ENCODE peak calls at places on chromosomes 12 and 14, in five cellular contexts. Z, T, I, E and S are unnamed samples. For H3K4me1, the result is how much of the 10 kb centered on the place peaks cover.

GRCh38 chr14:101947577-101947903 is 16.8 kb upstream of the DYNC1H1 start:
- DNase-seq in Z (no peak), T (no peak), I (no peak), E (peak), S (no peak)

GRCh38 chr14:64879635-64880381 is at the start of gene SPTB:
- DNase-seq in Z (peak), T (no peak), I (peak), E (no peak), S (no peak)

GRCh38 chr12:92136883-92137582 is 8.6 kb downstream of the BTG1 start:
- DNase-seq in Z (no peak), T (peak), I (no peak), E (no peak), S (no peak)

GRCh38 chr12:105561981-105562726 is 231.7 kb downstream of the C12orf75 start:
- DNase-seq in Z (no peak), T (peak), I (no peak), E (peak), S (peak)

GRCh38 chr14:67359319-67359774 is 257 bp downstream of the ATP6V1D start:
- DNase-seq in Z (no peak), T (no peak), I (no peak), E (no peak), S (no peak)

GRCh38 chr12:45049912-45050318 is 984 bp downstream of the DBX2 start:
- DNase-seq in Z (no peak), T (no peak), I (no peak), E (no peak), S (no peak)

GRCh38 chr12:111455448-111456320 is 50.0 kb downstream of the SH2B3 start:
- DNase-seq in Z (no peak), T (no peak), I (no peak), E (no peak), S (no peak)

GRCh38 chr12:53564941-53565340 is 57.7 kb upstream of the NPFF start:
- DNase-seq in Z (no peak), T (no peak), I (no peak), E (no peak), S (no peak)

GRCh38 chr14:37114039-37114438 is 58.4 kb downstream of the SLC25A21 start:
- DNase-seq in Z (no peak), T (no peak), I (no peak), E (no peak), S (peak)

GRCh38 chr14:73460691-73461127 is 2.4 kb upstream of the NUMB start:
- DNase-seq in Z (no peak), T (no peak), I (no peak), E (no peak), S (no peak)

GRCh38 chr12:18411453-18411852 is 150.1 kb downstream of the PIK3C2G start:
- DNase-seq in Z (no peak), T (no peak), I (no peak), E (no peak), S (no peak)

GRCh38 chr12:124527861-124528561 is 39.4 kb downstream of the NCOR2 start:
- DNase-seq in Z (no peak), T (no peak), I (no peak), E (no peak), S (no peak)

GRCh38 chr12:2697057-2697456 is 97.7 kb upstream of the FKBP4 start:
- DNase-seq in Z (no peak), T (no peak), I (no peak), E (no peak), S (no peak)

GRCh38 chr14:104820669-104821228 is 19.8 kb downstream of the ZBTB42 start:
- DNase-seq in Z (no peak), T (no peak), I (peak), E (peak), S (peak)

GRCh38 chr12:55997535-55997859 is 421 bp downstream of the SUOX start:
- DNase-seq in Z (no peak), T (no peak), I (peak), E (no peak), S (no peak)

GRCh38 chr12:70571705-70572269 is 65.4 kb downstream of the PTPRB start:
- DNase-seq in Z (no peak), T (no peak), I (no peak), E (no peak), S (no peak)

GRCh38 chr12:101995684-101996083 is 66.1 kb downstream of the WASHC3 start:
- DNase-seq in Z (no peak), T (no peak), I (no peak), E (no peak), S (no peak)

GRCh38 chr12:27604431-27604830 is 80.4 kb downstream of the PPFIBP1 start:
- DNase-seq in Z (no peak), T (no peak), I (no peak), E (no peak), S (no peak)

GRCh38 chr14:48983355-48983888 is 602.8 kb downstream of the RPS29 start:
- DNase-seq in Z (no peak), T (no peak), I (no peak), E (no peak), S (no peak)

GRCh38 chr12:49673446-49674317 is 33.5 kb downstream of the FMNL3 start:
- DNase-seq in Z (no peak), T (no peak), I (peak), E (peak), S (peak)

GRCh38 chr12:12008931-12009611 is 61.7 kb upstream of the BCL2L14 start:
- DNase-seq in Z (peak), T (no peak), I (peak), E (no peak), S (peak)

GRCh38 chr12:64681200-64682052 is 71.1 kb downstream of the RASSF3 start:
- DNase-seq in Z (no peak), T (no peak), I (no peak), E (no peak), S (no peak)

GRCh38 chr12:91990525-91990924 is 155.1 kb downstream of the BTG1 start:
- DNase-seq in Z (no peak), T (no peak), I (no peak), E (no peak), S (peak)

GRCh38 chr12:93322784-93323183 is 54.9 kb upstream of the NUDT4 start:
- DNase-seq in Z (no peak), T (no peak), I (no peak), E (no peak), S (no peak)

GRCh38 chr12:123788541-123788940 is 26.4 kb downstream of the DNAH10 start:
- DNase-seq in Z (no peak), T (no peak), I (no peak), E (no peak), S (no peak)

GRCh38 chr12:53229454-53229853 is 2.6 kb downstream of the RARG start:
- DNase-seq in Z (no peak), T (no peak), I (no peak), E (no peak), S (no peak)

GRCh38 chr12:65280306-65280705 is 1.8 kb downstream of the MSRB3 start:
- DNase-seq in Z (no peak), T (no peak), I (no peak), E (no peak), S (no peak)

GRCh38 chr12:124763594-124763979 is 100.1 kb downstream of the SCARB1 start:
- DNase-seq in Z (no peak), T (no peak), I (no peak), E (no peak), S (no peak)

GRCh38 chr12:6049587-6049986 is 74.9 kb downstream of the VWF start:
- DNase-seq in Z (no peak), T (no peak), I (peak), E (no peak), S (no peak)

GRCh38 chr14:104392396-104393198 is 187.0 kb upstream of the C14orf180 start:
- DNase-seq in Z (no peak), T (no peak), I (no peak), E (no peak), S (no peak)

DNA sequence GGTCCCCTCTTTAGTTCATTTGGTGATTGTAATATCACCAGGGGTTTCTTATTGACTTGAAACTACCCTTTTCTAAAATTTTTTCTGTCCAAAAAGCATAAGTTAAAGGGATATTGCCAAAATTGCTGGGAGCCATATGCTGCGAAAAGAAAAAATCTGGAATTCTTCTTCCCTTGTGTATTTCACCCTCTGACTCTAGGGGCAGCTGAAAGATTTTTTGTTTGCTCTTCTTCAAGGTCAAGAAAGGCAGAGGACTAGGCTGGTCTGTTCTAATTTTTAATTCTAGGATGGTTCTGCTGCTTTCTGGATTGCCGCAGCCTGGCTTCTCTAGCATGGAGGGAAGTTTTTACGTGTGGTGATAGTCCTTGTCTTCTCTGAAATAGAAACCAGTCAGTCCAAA is 61.6 kb downstream of the FBXL14 start:
- DNase-seq in Z (no peak), T (no peak), I (no peak), E (no peak), S (no peak)
- H3K27ac ChIP-seq in Z (no peak), T (no peak), I (no peak), E (no peak), S (no peak)

GRCh38 chr14:59297070-59297766 is 108.8 kb downstream of the DAAM1 start:
- DNase-seq in Z (no peak), T (no peak), I (no peak), E (no peak), S (no peak)

GRCh38 chr14:59299731-59300130 is 111.3 kb downstream of the DAAM1 start:
- DNase-seq in Z (no peak), T (no peak), I (peak), E (no peak), S (no peak)

GRCh38 chr14:59293934-59294661 is 105.6 kb downstream of the DAAM1 start:
- DNase-seq in Z (no peak), T (no peak), I (no peak), E (peak), S (no peak)

GRCh38 chr14:59294662-59294992 is 106.2 kb downstream of the DAAM1 start:
- DNase-seq in Z (no peak), T (no peak), I (no peak), E (no peak), S (peak)

DNA sequence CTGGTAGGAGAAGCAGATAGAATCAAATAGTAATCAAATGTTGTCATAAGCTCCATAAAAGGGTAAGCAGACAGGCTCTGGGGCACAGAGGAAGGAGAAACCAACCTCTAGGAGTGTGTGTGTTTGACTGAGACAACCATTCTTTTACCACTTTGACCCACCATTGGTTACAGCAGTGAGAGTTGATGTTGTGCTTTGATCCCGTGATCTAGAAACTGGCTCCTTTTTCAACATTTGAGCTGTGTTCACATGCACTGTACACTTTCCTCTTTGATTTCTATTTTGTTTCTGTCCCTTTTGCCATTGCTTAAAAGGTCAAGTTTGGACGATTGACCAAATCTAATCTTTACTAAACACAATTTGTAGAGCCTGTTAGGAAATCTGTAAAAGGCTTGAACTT is 108.0 kb downstream of the DAAM1 start:
- DNase-seq in Z (no peak), T (no peak), I (no peak), E (no peak), S (no peak)
- H3K4me1 ChIP-seq in Z (under half), T (under half), I (under half), E (half or more), S (under half)

GRCh38 chr12:67592228-67593011 is 56.1 kb upstream of the DYRK2 start:
- DNase-seq in Z (peak), T (peak), I (peak), E (no peak), S (no peak)
- H3K27ac ChIP-seq in Z (no peak), T (peak), I (peak), E (no peak), S (no peak)

GRCh38 chr14:24282736-24283135 is 11.3 kb upstream of the RABGGTA start:
- DNase-seq in Z (no peak), T (no peak), I (no peak), E (no peak), S (no peak)
- H3K4me1 ChIP-seq in Z (under half), T (under half), I (under half), E (under half), S (under half)